ENCODE peak calls at places on chromosomes 13 and 19, in seven cellular contexts. R, B, L, C, Y, X and D are unnamed samples.

GRCh38 chr19:1167687-1168561 is 6.1 kb downstream of the SBNO2 start:
- DNase-seq in R (no peak), B (no peak), L (no peak), C (no peak), Y (peak), X (no peak), D (no peak)

GRCh38 chr19:29512748-29513147 is 13.0 kb upstream of the VSTM2B start:
- DNase-seq in Y (no peak), C (no peak), L (no peak), X (no peak), R (no peak), B (no peak), D (no peak)

GRCh38 chr19:11408591-11408990 is 10.5 kb downstream of the RGL3 start:
- DNase-seq in L (no peak), X (no peak), R (no peak), Y (no peak), C (no peak), B (no peak), D (no peak)

GRCh38 chr19:5068251-5069090 is 99.6 kb downstream of the KDM4B start:
- DNase-seq in X (no peak), L (no peak), C (no peak), R (no peak), Y (no peak), B (no peak), D (no peak)

GRCh38 chr13:51332566-51333361 is 6.7 kb upstream of the SERPINE3 start:
- DNase-seq in B (no peak), Y (no peak), C (no peak), L (no peak), X (no peak), R (no peak), D (no peak)

GRCh38 chr13:28464861-28465260 is 30.1 kb downstream of the FLT1 start:
- DNase-seq in L (no peak), B (no peak), Y (no peak), C (no peak), X (no peak), R (no peak), D (no peak)

GRCh38 chr19:1469936-1470863 is 8.8 kb downstream of the C19orf25 start:
- DNase-seq in L (no peak), R (no peak), C (no peak), X (peak), B (no peak), Y (peak), D (no peak)

GRCh38 chr13:35086667-35087066 is 144.6 kb downstream of the NBEA start:
- DNase-seq in X (no peak), C (no peak), L (no peak), R (no peak), B (no peak), Y (no peak), D (no peak)

GRCh38 chr19:16358456-16358855 is 33.8 kb downstream of the KLF2 start:
- DNase-seq in Y (no peak), X (no peak), C (no peak), R (no peak), B (no peak), L (no peak), D (no peak)

GRCh38 chr13:29499766-29500165 is 95.7 kb downstream of the SLC7A1 start:
- DNase-seq in Y (no peak), C (no peak), R (no peak), L (no peak), X (no peak), B (no peak), D (no peak)

GRCh38 chr19:5345895-5346386 is 5.3 kb upstream of the PTPRS start:
- DNase-seq in C (no peak), R (peak), X (peak), L (no peak), Y (no peak), B (no peak), D (peak)

GRCh38 chr13:94759120-94759728 is 46.9 kb upstream of the SOX21 start:
- DNase-seq in Y (no peak), R (no peak), B (no peak), L (no peak), C (no peak), X (no peak), D (no peak)

GRCh38 chr19:51366999-51367564 is 894 bp upstream of the ETFB start:
- DNase-seq in B (no peak), Y (peak), R (no peak), X (no peak), C (no peak), L (no peak), D (no peak)

GRCh38 chr19:2483084-2483483 is 7.2 kb downstream of the GADD45B start:
- DNase-seq in R (no peak), X (no peak), L (no peak), C (no peak), Y (no peak), B (no peak), D (no peak)

GRCh38 chr19:22622901-22623840 is 11.0 kb upstream of the ZNF492 start:
- DNase-seq in C (no peak), X (no peak), Y (no peak), B (no peak), L (no peak), R (no peak), D (no peak)

GRCh38 chr13:19252381-19252780 is 70.8 kb upstream of the TUBA3C start:
- DNase-seq in R (no peak), X (no peak), L (no peak), B (no peak), Y (no peak), C (no peak), D (no peak)

GRCh38 chr19:47719047-47719885 is 6.0 kb downstream of the EHD2 start:
- DNase-seq in C (peak), R (peak), X (peak), L (peak), B (peak), Y (no peak), D (peak)

GRCh38 chr13:42110410-42111155 is 62.1 kb downstream of the DGKH start:
- DNase-seq in R (no peak), B (peak), L (peak), Y (no peak), C (no peak), X (no peak), D (peak)

GRCh38 chr13:30569901-30570576 is 47.7 kb upstream of the USPL1 start:
- DNase-seq in R (peak), C (peak), B (peak), X (peak), L (no peak), Y (no peak), D (peak)

GRCh38 chr19:14437578-14438140 is 4.6 kb downstream of the PKN1 start:
- DNase-seq in Y (no peak), C (no peak), R (no peak), X (no peak), B (no peak), L (no peak), D (no peak)

GRCh38 chr13:61045197-61045596 is 370.5 kb downstream of the PCDH20 start:
- DNase-seq in R (no peak), Y (no peak), C (no peak), L (no peak), X (no peak), B (no peak), D (no peak)

GRCh38 chr19:49862411-49863253 is 4.7 kb downstream of the PNKP start:
- DNase-seq in X (peak), R (no peak), C (peak), Y (no peak), L (no peak), B (no peak), D (no peak)

GRCh38 chr19:8615813-8616596 is 5.5 kb upstream of the ADAMTS10 start:
- DNase-seq in Y (peak), R (no peak), X (peak), B (no peak), L (no peak), C (peak), D (no peak)

GRCh38 chr13:104105418-104106355 is 1039.5 kb upstream of the SLC10A2 start:
- DNase-seq in L (peak), X (no peak), Y (no peak), C (no peak), B (no peak), R (no peak), D (no peak)

GRCh38 chr19:18649371-18650047 is 12.7 kb downstream of the KLHL26 start:
- DNase-seq in B (no peak), L (no peak), C (peak), Y (no peak), R (no peak), X (peak), D (peak)

GRCh38 chr19:4371209-4371897 is 28.0 kb downstream of the MPND start:
- DNase-seq in C (no peak), Y (no peak), B (no peak), R (no peak), L (no peak), X (peak), D (no peak)

GRCh38 chr19:29942404-29943261 is 594 bp downstream of the URI1 start:
- DNase-seq in R (no peak), X (peak), B (no peak), C (peak), Y (peak), L (peak), D (no peak)

GRCh38 chr13:78978381-78978998 is 319.5 kb upstream of the OBI1 start:
- DNase-seq in Y (no peak), X (peak), B (peak), C (no peak), L (peak), R (peak), D (peak)

GRCh38 chr19:39307233-39307821 is 11.1 kb downstream of the IFNL1 start:
- DNase-seq in Y (no peak), L (no peak), R (no peak), X (peak), C (peak), B (no peak), D (no peak)
- H3K4me3 ChIP-seq in Y (no peak), L (no peak), R (no peak), X (peak), C (no peak), B (no peak), D (no peak)

DNA sequence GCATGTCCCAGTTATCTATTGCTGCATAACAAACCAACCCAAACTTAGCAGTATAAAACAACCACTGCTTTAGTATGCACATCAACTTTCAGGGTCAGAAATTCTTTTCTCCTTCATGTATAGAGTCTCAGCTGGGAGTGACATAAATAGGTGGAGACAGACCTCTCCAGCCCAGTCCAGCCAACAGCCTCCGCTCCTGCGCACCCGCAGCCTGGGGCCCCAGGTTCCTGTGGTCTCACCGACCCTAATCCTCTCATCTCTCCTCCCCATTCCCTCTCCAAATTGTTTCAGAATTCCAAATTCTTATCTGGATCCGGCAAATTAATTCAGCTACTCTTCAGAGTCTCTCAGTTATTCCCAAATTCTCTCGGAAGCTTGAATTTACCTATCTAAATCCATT is 522 bp upstream of the ATP12A start:
- DNase-seq in C (no peak), R (no peak), Y (no peak), X (no peak), B (no peak), L (no peak), D (no peak)
- TF ChIP-seq CTCF in C (no peak), R (no peak), Y (no peak), X (no peak), B (no peak), L (no peak), D (no peak)

DNA sequence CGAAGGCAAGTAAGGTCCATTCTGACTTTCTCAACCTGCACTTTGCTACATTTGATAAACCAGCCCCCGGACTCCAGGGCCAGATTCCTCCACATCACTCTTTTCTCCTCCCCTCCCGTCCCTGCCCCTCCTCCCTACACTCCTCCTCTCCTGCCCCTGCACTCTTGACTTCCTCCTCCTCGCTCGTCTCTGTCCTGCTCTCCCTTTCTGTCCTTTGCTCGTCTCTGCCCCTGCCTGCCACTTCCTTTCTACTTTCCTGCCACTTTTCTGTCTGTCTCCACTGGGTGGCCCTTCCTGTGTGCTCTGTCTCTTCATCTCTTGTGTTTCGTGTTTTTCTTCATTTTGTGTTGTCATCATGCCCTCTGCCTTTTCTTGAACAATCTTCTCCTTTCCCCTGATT is 7.0 kb downstream of the U2AF2 start:
- DNase-seq in C (no peak), X (no peak), B (no peak), L (no peak), Y (no peak), R (no peak), D (no peak)
- H3K4me3 ChIP-seq in C (no peak), X (no peak), B (no peak), L (no peak), Y (no peak), R (no peak), D (no peak)

GRCh38 chr19:31667106-31667505 is 317.9 kb upstream of the TSHZ3 start:
- DNase-seq in Y (no peak), X (no peak), L (no peak), B (no peak), C (no peak), R (no peak), D (no peak)
- TF ChIP-seq CTCF in Y (no peak), X (no peak), L (no peak), B (no peak), C (no peak), R (no peak), D (no peak)

DNA sequence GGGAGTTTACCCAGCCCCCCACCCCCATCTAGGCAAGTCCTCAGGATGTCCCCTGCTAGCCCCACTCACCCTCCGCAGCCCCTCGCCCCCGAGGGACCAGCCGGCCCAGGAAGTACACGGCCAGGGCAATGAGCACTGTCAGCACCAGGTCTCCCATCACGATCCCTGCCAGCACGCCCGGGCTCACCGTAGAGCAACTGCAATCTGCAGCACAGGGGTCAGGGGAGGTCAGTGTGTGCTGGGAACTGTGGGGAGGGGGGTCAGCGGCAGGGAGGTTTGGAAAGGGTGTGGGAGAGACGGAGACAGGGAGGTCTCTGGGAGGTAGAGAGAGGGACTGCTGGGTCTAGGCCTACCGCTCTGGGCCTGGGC is 734 bp downstream of the TYROBP start:
- DNase-seq in L (no peak), B (no peak), X (no peak), Y (no peak), R (no peak), C (no peak), D (no peak)
- H3K4me3 ChIP-seq in L (no peak), B (no peak), X (no peak), Y (no peak), R (no peak), C (peak), D (no peak)

GRCh38 chr13:48078251-48078656 is 16.6 kb downstream of the MED4 start:
- DNase-seq in L (no peak), R (no peak), X (peak), B (no peak), Y (no peak), C (no peak), D (no peak)
- TF ChIP-seq CTCF in L (no peak), R (peak), X (peak), B (peak), Y (no peak), C (no peak), D (peak)